ENCODE peak calls at places on chromosomes 2 and 18, in five cellular contexts. J is mesothelial cell of epicardium, N is esophagus squamous epithelium, S is iris pigment epithelial cell, B is kidney tubule cell. C is an unnamed sample.

GRCh38 chr2:106195456-106195855 is 1.4 kb upstream of the UXS1 start:
- DNase-seq in J (no peak), N (no peak), S (no peak), B (no peak), C (no peak)

GRCh38 chr2:68740184-68740914 is 5.7 kb downstream of the ARHGAP25 start:
- DNase-seq in J (no peak), N (no peak), S (peak), B (no peak), C (no peak)

GRCh38 chr2:158205215-158205614 is 103.5 kb downstream of the UPP2 start:
- DNase-seq in J (no peak), N (no peak), S (no peak), B (no peak), C (no peak)

GRCh38 chr18:35559867-35560266 is 21.7 kb upstream of the GALNT1 start:
- DNase-seq in J (no peak), N (no peak), S (no peak), B (no peak), C (no peak)

GRCh38 chr18:78999939-79000338 is 20.3 kb downstream of the SALL3 start:
- DNase-seq in J (no peak), N (no peak), S (no peak), B (no peak), C (no peak)

GRCh38 chr18:12253517-12254136 is 534 bp upstream of the CIDEA start:
- DNase-seq in J (peak), N (no peak), S (no peak), B (peak), C (no peak)

GRCh38 chr2:44433841-44434240 is 72.1 kb downstream of the CAMKMT start:
- DNase-seq in J (no peak), N (no peak), S (no peak), B (peak), C (no peak)

GRCh38 chr2:37306024-37306423 is 18.6 kb downstream of the PRKD3 start:
- DNase-seq in J (no peak), N (no peak), S (no peak), B (no peak), C (no peak)

GRCh38 chr2:80073134-80073561 is 231.4 kb downstream of the LRRTM1 start:
- DNase-seq in J (peak), N (no peak), S (peak), B (peak), C (peak)

GRCh38 chr18:34942975-34943374 is 98.2 kb upstream of the MAPRE2 start:
- DNase-seq in J (no peak), N (no peak), S (no peak), B (peak), C (no peak)

GRCh38 chr18:53918091-53918490 is 306.4 kb downstream of the MBD2 start:
- DNase-seq in J (no peak), N (no peak), S (no peak), B (no peak), C (no peak)

GRCh38 chr2:230411484-230412368 is 4.3 kb upstream of the SP100 start:
- DNase-seq in J (peak), N (no peak), S (peak), B (peak), C (peak)

GRCh38 chr2:116879646-116880045 is 934.8 kb upstream of the DDX18 start:
- DNase-seq in J (no peak), N (no peak), S (no peak), B (no peak), C (no peak)

GRCh38 chr2:54767921-54768320 is 44.5 kb downstream of the EML6 start:
- DNase-seq in J (no peak), N (no peak), S (peak), B (peak), C (peak)

GRCh38 chr2:42060718-42061619 is 13.1 kb downstream of the PKDCC start:
- DNase-seq in J (no peak), N (no peak), S (peak), B (no peak), C (peak)

GRCh38 chr2:60414731-60415130 is 138.7 kb downstream of the BCL11A start:
- DNase-seq in J (no peak), N (no peak), S (peak), B (peak), C (peak)

GRCh38 chr2:136255648-136256461 is 137.9 kb upstream of the CXCR4 start:
- DNase-seq in J (no peak), N (no peak), S (no peak), B (no peak), C (no peak)

GRCh38 chr2:71048096-71048495 is 20.4 kb upstream of the NAGK start:
- DNase-seq in J (no peak), N (no peak), S (no peak), B (no peak), C (no peak)

GRCh38 chr2:85468704-85469349 is 50.3 kb downstream of the SH2D6 start:
- DNase-seq in J (no peak), N (no peak), S (peak), B (peak), C (peak)

GRCh38 chr2:63740943-63741342 is 100.8 kb upstream of the UGP2 start:
- DNase-seq in J (no peak), N (no peak), S (peak), B (peak), C (peak)

GRCh38 chr18:45370190-45371010 is 244.9 kb upstream of the SLC14A2 start:
- DNase-seq in J (peak), N (no peak), S (peak), B (no peak), C (peak)

GRCh38 chr2:120430957-120431356 is 85.0 kb downstream of the INHBB start:
- DNase-seq in J (no peak), N (no peak), S (no peak), B (no peak), C (no peak)